ENCODE peak calls at places on chromosomes 6 and 20, in five cellular contexts. I is transverse colon, D is AG04449, Z is GM23338, N is endothelial cell. R is an unnamed sample.

GRCh38 chr6:28373925-28374324 is 24.2 kb downstream of the ZKSCAN3 start:
- DNase-seq in N (no peak), I (no peak), D (no peak), Z (no peak), R (no peak)

GRCh38 chr6:143136647-143137046 is 76.0 kb downstream of the AIG1 start:
- DNase-seq in Z (peak), I (no peak), D (no peak), N (no peak), R (no peak)

GRCh38 chr20:926646-927045 is 10.5 kb upstream of the ANGPT4 start:
- DNase-seq in I (no peak), Z (no peak), N (no peak), D (no peak), R (no peak)

GRCh38 chr6:89826029-89826528 is 3.6 kb upstream of the CASP8AP2 start:
- DNase-seq in N (no peak), Z (no peak), D (no peak), I (no peak), R (no peak)

GRCh38 chr6:90194371-90194841 is 102.2 kb downstream of the BACH2 start:
- DNase-seq in N (no peak), I (no peak), Z (no peak), D (peak), R (no peak)

GRCh38 chr6:163998496-163998895 is 584.0 kb downstream of the QKI start:
- DNase-seq in I (no peak), N (no peak), D (no peak), Z (no peak), R (no peak)

GRCh38 chr6:105484238-105485161 is 81.6 kb upstream of the PREP start:
- DNase-seq in N (no peak), Z (peak), D (no peak), I (no peak), R (no peak)

GRCh38 chr6:156498696-156499095 is 278.5 kb upstream of the ARID1B start:
- DNase-seq in D (no peak), I (no peak), Z (no peak), N (no peak), R (no peak)

GRCh38 chr6:24864345-24864744 is 65.6 kb upstream of the ARMH2 start:
- DNase-seq in Z (no peak), I (no peak), N (no peak), D (no peak), R (no peak)

GRCh38 chr6:152127429-152128165 is 320.1 kb downstream of the ESR1 start:
- DNase-seq in N (no peak), Z (no peak), D (no peak), I (no peak), R (no peak)

GRCh38 chr6:97215157-97215769 is 67.8 kb downstream of the MMS22L start:
- DNase-seq in N (peak), Z (peak), D (peak), I (peak), R (peak)
- TF ChIP-seq CTCF in N (peak), Z (peak), D (peak), I (peak), R (peak)

GRCh38 chr20:46773680-46774079 is 64.2 kb downstream of the SLC2A10 start:
- DNase-seq in Z (no peak), D (no peak), I (no peak), N (no peak), R (no peak)

GRCh38 chr20:46774943-46775560 is 65.6 kb downstream of the SLC2A10 start:
- DNase-seq in N (no peak), I (no peak), D (no peak), Z (no peak), R (no peak)

GRCh38 chr20:46770330-46771194 is 61.1 kb downstream of the SLC2A10 start:
- DNase-seq in N (no peak), D (no peak), Z (no peak), I (no peak), R (no peak)

GRCh38 chr20:46771195-46771588 is 61.7 kb downstream of the SLC2A10 start:
- DNase-seq in N (no peak), I (no peak), Z (no peak), D (no peak), R (no peak)

DNA sequence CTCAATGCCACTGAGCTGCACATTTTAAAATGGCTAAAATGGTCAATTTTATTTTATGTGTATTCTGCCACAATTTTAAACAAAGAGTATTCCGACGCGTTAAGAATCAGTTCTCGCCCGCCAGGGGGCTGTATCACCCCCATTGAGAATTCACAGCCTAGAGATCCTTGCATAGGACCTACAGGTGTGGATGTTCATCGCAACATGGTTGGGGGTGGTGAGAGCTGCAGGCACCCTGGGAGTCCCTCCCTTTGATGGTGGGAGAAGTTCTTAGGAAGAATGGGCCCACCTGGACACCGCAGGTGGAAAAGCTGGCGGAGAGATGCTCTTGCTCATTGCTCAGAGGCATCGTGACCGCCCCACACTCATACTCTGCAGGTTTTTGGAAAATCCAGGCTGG is 63.5 kb downstream of the SLC2A10 start:
- DNase-seq in I (no peak), D (no peak), Z (peak), N (no peak), R (no peak)
- TF ChIP-seq CTCF in I (no peak), D (no peak), Z (peak), N (peak), R (peak)

GRCh38 chr6:91428953-91429560 is 842.2 kb upstream of the MAP3K7 start:
- DNase-seq in I (no peak), N (no peak), D (no peak), Z (no peak), R (no peak)
- TF ChIP-seq CTCF in I (peak), N (peak), D (no peak), Z (no peak), R (peak)

GRCh38 chr6:145137425-145137824 is 597.9 kb downstream of the EPM2A start:
- DNase-seq in D (no peak), I (no peak), Z (peak), N (no peak), R (no peak)
- TF ChIP-seq CTCF in D (no peak), I (no peak), Z (peak), N (no peak), R (no peak)